ENCODE peak calls at places on chromosomes 6 and 20, in four cellular contexts. K, T, P and M are unnamed samples.

GRCh38 chr6:126267621-126268020 is 72.3 kb upstream of the CENPW start:
- DNase-seq in K (no peak), T (no peak), P (no peak), M (no peak)

GRCh38 chr6:142885182-142885867 is 59.7 kb downstream of the HIVEP2 start:
- DNase-seq in K (peak), T (no peak), P (no peak), M (peak)

GRCh38 chr6:127457444-127458064 is 1.6 kb downstream of the KIAA0408 start:
- DNase-seq in K (peak), T (no peak), P (no peak), M (peak)

GRCh38 chr6:69105288-69105687 is 470.2 kb downstream of the ADGRB3 start:
- DNase-seq in K (no peak), T (no peak), P (no peak), M (no peak)

GRCh38 chr6:37314803-37315515 is 38.8 kb upstream of the RNF8 start:
- DNase-seq in K (no peak), T (no peak), P (no peak), M (peak)

GRCh38 chr20:37142708-37143107 is 36.4 kb upstream of the RPN2 start:
- DNase-seq in K (peak), T (no peak), P (no peak), M (no peak)

GRCh38 chr6:15384901-15385300 is 139.0 kb downstream of the JARID2 start:
- DNase-seq in K (no peak), T (no peak), P (no peak), M (no peak)

GRCh38 chr6:113636357-113636824 is 220.8 kb upstream of the MARCKS start:
- DNase-seq in K (no peak), T (no peak), P (no peak), M (peak)

GRCh38 chr6:156864557-156864956 is 87.4 kb downstream of the ARID1B start:
- DNase-seq in K (no peak), T (no peak), P (no peak), M (peak)

GRCh38 chr6:48272518-48272917 is 161.5 kb upstream of the PTCHD4 start:
- DNase-seq in K (no peak), T (no peak), P (no peak), M (no peak)

GRCh38 chr6:87174078-87174579 is 18.8 kb downstream of the ZNF292 start:
- DNase-seq in K (no peak), T (no peak), P (no peak), M (no peak)

GRCh38 chr20:57390604-57391438 is at the start of gene RBM38:
- DNase-seq in K (no peak), T (peak), P (peak), M (peak)

GRCh38 chr6:125245523-125246264 is 56.1 kb downstream of the HDDC2 start:
- DNase-seq in K (no peak), T (no peak), P (no peak), M (no peak)

GRCh38 chr6:114000066-114000465 is 29.1 kb upstream of the HDAC2 start:
- DNase-seq in K (no peak), T (no peak), P (no peak), M (peak)

GRCh38 chr6:134826889-134827737 is 122.8 kb downstream of the ALDH8A1 start:
- DNase-seq in K (peak), T (no peak), P (no peak), M (peak)

GRCh38 chr20:41632896-41633295 is 14.7 kb upstream of the CHD6 start:
- DNase-seq in K (no peak), T (no peak), P (no peak), M (peak)

GRCh38 chr20:33791959-33792597 is 19.1 kb upstream of the CHMP4B start:
- DNase-seq in K (no peak), T (no peak), P (no peak), M (peak)